ENCODE peak calls at places on chromosomes 16 and 17, in nine cellular contexts. One of them, this sample, is unnamed.

GRCh38 chr17:17742133-17742621 is 60.9 kb downstream of the RAI1 start:
- DNase-seq in fibroblast of gingiva: no peak
- DNase-seq in glutamatergic neuron: no peak
- DNase-seq in stimulated activated CD4-positive, alpha-beta T cell treated with anti-CD3 and anti-CD28 coated beads, Interleukin-1b, Interleukin-23, amount 100 ng/mL, for 1 hour: no peak
- DNase-seq in HT-29: no peak
- DNase-seq in T follicular helper cell: no peak
- DNase-seq in activated effector memory CD4-positive, alpha-beta T cell treated with Interleukin-2 at 50 U/mL for 16 hours: no peak
- DNase-seq in Calu3: no peak
- DNase-seq in lung: no peak
- DNase-seq in this sample: no peak

GRCh38 chr16:66493490-66494401 is 56.2 kb downstream of the TK2 start:
- DNase-seq in fibroblast of gingiva: no peak
- DNase-seq in glutamatergic neuron: no peak
- DNase-seq in stimulated activated CD4-positive, alpha-beta T cell treated with anti-CD3 and anti-CD28 coated beads, Interleukin-1b, Interleukin-23, amount 100 ng/mL, for 1 hour: no peak
- DNase-seq in HT-29: no peak
- DNase-seq in T follicular helper cell: no peak
- DNase-seq in activated effector memory CD4-positive, alpha-beta T cell treated with Interleukin-2 at 50 U/mL for 16 hours: no peak
- DNase-seq in Calu3: no peak
- DNase-seq in lung: no peak
- DNase-seq in this sample: no peak

GRCh38 chr16:64290461-64290860 is 831.4 kb downstream of the CDH11 start:
- DNase-seq in fibroblast of gingiva: no peak
- DNase-seq in glutamatergic neuron: no peak
- DNase-seq in stimulated activated CD4-positive, alpha-beta T cell treated with anti-CD3 and anti-CD28 coated beads, Interleukin-1b, Interleukin-23, amount 100 ng/mL, for 1 hour: no peak
- DNase-seq in HT-29: no peak
- DNase-seq in T follicular helper cell: no peak
- DNase-seq in activated effector memory CD4-positive, alpha-beta T cell treated with Interleukin-2 at 50 U/mL for 16 hours: no peak
- DNase-seq in Calu3: no peak
- DNase-seq in lung: no peak
- DNase-seq in this sample: no peak

GRCh38 chr17:50908860-50909764 is 43.0 kb upstream of the TOB1 start:
- DNase-seq in fibroblast of gingiva: no peak
- DNase-seq in glutamatergic neuron: no peak
- DNase-seq in stimulated activated CD4-positive, alpha-beta T cell treated with anti-CD3 and anti-CD28 coated beads, Interleukin-1b, Interleukin-23, amount 100 ng/mL, for 1 hour: no peak
- DNase-seq in HT-29: no peak
- DNase-seq in T follicular helper cell: peak
- DNase-seq in activated effector memory CD4-positive, alpha-beta T cell treated with Interleukin-2 at 50 U/mL for 16 hours: peak
- DNase-seq in Calu3: peak
- DNase-seq in lung: peak
- DNase-seq in this sample: no peak

GRCh38 chr17:81466564-81467472 is 45.8 kb downstream of the ACTG1 start:
- DNase-seq in fibroblast of gingiva: no peak
- DNase-seq in glutamatergic neuron: peak
- DNase-seq in stimulated activated CD4-positive, alpha-beta T cell treated with anti-CD3 and anti-CD28 coated beads, Interleukin-1b, Interleukin-23, amount 100 ng/mL, for 1 hour: no peak
- DNase-seq in HT-29: no peak
- DNase-seq in T follicular helper cell: no peak
- DNase-seq in activated effector memory CD4-positive, alpha-beta T cell treated with Interleukin-2 at 50 U/mL for 16 hours: no peak
- DNase-seq in Calu3: no peak
- DNase-seq in lung: no peak
- DNase-seq in this sample: no peak

GRCh38 chr17:82324566-82325285 is 7.3 kb upstream of the CD7 start:
- DNase-seq in fibroblast of gingiva: no peak
- DNase-seq in glutamatergic neuron: peak
- DNase-seq in stimulated activated CD4-positive, alpha-beta T cell treated with anti-CD3 and anti-CD28 coated beads, Interleukin-1b, Interleukin-23, amount 100 ng/mL, for 1 hour: no peak
- DNase-seq in HT-29: peak
- DNase-seq in T follicular helper cell: no peak
- DNase-seq in activated effector memory CD4-positive, alpha-beta T cell treated with Interleukin-2 at 50 U/mL for 16 hours: no peak
- DNase-seq in Calu3: no peak
- DNase-seq in lung: no peak
- DNase-seq in this sample: no peak

GRCh38 chr17:3556905-3557767 is 476 bp downstream of the TRPV3 start:
- DNase-seq in fibroblast of gingiva: no peak
- DNase-seq in glutamatergic neuron: no peak
- DNase-seq in stimulated activated CD4-positive, alpha-beta T cell treated with anti-CD3 and anti-CD28 coated beads, Interleukin-1b, Interleukin-23, amount 100 ng/mL, for 1 hour: no peak
- DNase-seq in HT-29: peak
- DNase-seq in T follicular helper cell: no peak
- DNase-seq in activated effector memory CD4-positive, alpha-beta T cell treated with Interleukin-2 at 50 U/mL for 16 hours: no peak
- DNase-seq in Calu3: no peak
- DNase-seq in lung: no peak
- DNase-seq in this sample: no peak

GRCh38 chr16:89498839-89499238 is 8.5 kb upstream of the ANKRD11 start:
- DNase-seq in fibroblast of gingiva: no peak
- DNase-seq in glutamatergic neuron: no peak
- DNase-seq in stimulated activated CD4-positive, alpha-beta T cell treated with anti-CD3 and anti-CD28 coated beads, Interleukin-1b, Interleukin-23, amount 100 ng/mL, for 1 hour: no peak
- DNase-seq in HT-29: no peak
- DNase-seq in T follicular helper cell: no peak
- DNase-seq in activated effector memory CD4-positive, alpha-beta T cell treated with Interleukin-2 at 50 U/mL for 16 hours: no peak
- DNase-seq in Calu3: no peak
- DNase-seq in lung: no peak
- DNase-seq in this sample: no peak

GRCh38 chr17:57645950-57646686 is 99.0 kb downstream of the CCDC182 start:
- DNase-seq in fibroblast of gingiva: no peak
- DNase-seq in glutamatergic neuron: no peak
- DNase-seq in stimulated activated CD4-positive, alpha-beta T cell treated with anti-CD3 and anti-CD28 coated beads, Interleukin-1b, Interleukin-23, amount 100 ng/mL, for 1 hour: no peak
- DNase-seq in HT-29: no peak
- DNase-seq in T follicular helper cell: no peak
- DNase-seq in activated effector memory CD4-positive, alpha-beta T cell treated with Interleukin-2 at 50 U/mL for 16 hours: no peak
- DNase-seq in Calu3: no peak
- DNase-seq in lung: no peak
- DNase-seq in this sample: no peak

GRCh38 chr17:57989011-57989345 is 924 bp upstream of the VEZF1 start:
- DNase-seq in fibroblast of gingiva: peak
- DNase-seq in glutamatergic neuron: no peak
- DNase-seq in stimulated activated CD4-positive, alpha-beta T cell treated with anti-CD3 and anti-CD28 coated beads, Interleukin-1b, Interleukin-23, amount 100 ng/mL, for 1 hour: no peak
- DNase-seq in HT-29: peak
- DNase-seq in T follicular helper cell: no peak
- DNase-seq in activated effector memory CD4-positive, alpha-beta T cell treated with Interleukin-2 at 50 U/mL for 16 hours: no peak
- DNase-seq in Calu3: peak
- DNase-seq in lung: no peak
- DNase-seq in this sample: no peak

GRCh38 chr16:69112285-69113129 is 7.1 kb downstream of the HAS3 start:
- DNase-seq in fibroblast of gingiva: peak
- DNase-seq in glutamatergic neuron: peak
- DNase-seq in stimulated activated CD4-positive, alpha-beta T cell treated with anti-CD3 and anti-CD28 coated beads, Interleukin-1b, Interleukin-23, amount 100 ng/mL, for 1 hour: no peak
- DNase-seq in HT-29: peak
- DNase-seq in T follicular helper cell: no peak
- DNase-seq in activated effector memory CD4-positive, alpha-beta T cell treated with Interleukin-2 at 50 U/mL for 16 hours: peak
- DNase-seq in Calu3: peak
- DNase-seq in lung: peak
- DNase-seq in this sample: peak

GRCh38 chr17:36901506-36901905 is 35.8 kb upstream of the LHX1 start:
- DNase-seq in fibroblast of gingiva: no peak
- DNase-seq in glutamatergic neuron: no peak
- DNase-seq in stimulated activated CD4-positive, alpha-beta T cell treated with anti-CD3 and anti-CD28 coated beads, Interleukin-1b, Interleukin-23, amount 100 ng/mL, for 1 hour: no peak
- DNase-seq in HT-29: no peak
- DNase-seq in T follicular helper cell: no peak
- DNase-seq in activated effector memory CD4-positive, alpha-beta T cell treated with Interleukin-2 at 50 U/mL for 16 hours: no peak
- DNase-seq in Calu3: peak
- DNase-seq in lung: no peak
- DNase-seq in this sample: no peak

GRCh38 chr16:50519602-50520001 is 28.6 kb upstream of the NKD1 start:
- DNase-seq in fibroblast of gingiva: no peak
- DNase-seq in glutamatergic neuron: no peak
- DNase-seq in stimulated activated CD4-positive, alpha-beta T cell treated with anti-CD3 and anti-CD28 coated beads, Interleukin-1b, Interleukin-23, amount 100 ng/mL, for 1 hour: no peak
- DNase-seq in HT-29: no peak
- DNase-seq in T follicular helper cell: no peak
- DNase-seq in activated effector memory CD4-positive, alpha-beta T cell treated with Interleukin-2 at 50 U/mL for 16 hours: no peak
- DNase-seq in Calu3: no peak
- DNase-seq in lung: no peak
- DNase-seq in this sample: no peak

GRCh38 chr17:13888043-13888442 is 181.3 kb upstream of the COX10 start:
- DNase-seq in fibroblast of gingiva: no peak
- DNase-seq in glutamatergic neuron: peak
- DNase-seq in stimulated activated CD4-positive, alpha-beta T cell treated with anti-CD3 and anti-CD28 coated beads, Interleukin-1b, Interleukin-23, amount 100 ng/mL, for 1 hour: no peak
- DNase-seq in HT-29: peak
- DNase-seq in T follicular helper cell: no peak
- DNase-seq in activated effector memory CD4-positive, alpha-beta T cell treated with Interleukin-2 at 50 U/mL for 16 hours: no peak
- DNase-seq in Calu3: no peak
- DNase-seq in lung: no peak
- DNase-seq in this sample: no peak

GRCh38 chr17:13601317-13601775 is 383 bp downstream of the HS3ST3A1 start:
- DNase-seq in fibroblast of gingiva: no peak
- DNase-seq in glutamatergic neuron: peak
- DNase-seq in stimulated activated CD4-positive, alpha-beta T cell treated with anti-CD3 and anti-CD28 coated beads, Interleukin-1b, Interleukin-23, amount 100 ng/mL, for 1 hour: no peak
- DNase-seq in HT-29: no peak
- DNase-seq in T follicular helper cell: no peak
- DNase-seq in activated effector memory CD4-positive, alpha-beta T cell treated with Interleukin-2 at 50 U/mL for 16 hours: no peak
- DNase-seq in Calu3: no peak
- DNase-seq in lung: no peak
- DNase-seq in this sample: peak

GRCh38 chr17:4635823-4636375 is 5.6 kb downstream of the ALOX15 start:
- DNase-seq in fibroblast of gingiva: no peak
- DNase-seq in glutamatergic neuron: no peak
- DNase-seq in stimulated activated CD4-positive, alpha-beta T cell treated with anti-CD3 and anti-CD28 coated beads, Interleukin-1b, Interleukin-23, amount 100 ng/mL, for 1 hour: no peak
- DNase-seq in HT-29: no peak
- DNase-seq in T follicular helper cell: no peak
- DNase-seq in activated effector memory CD4-positive, alpha-beta T cell treated with Interleukin-2 at 50 U/mL for 16 hours: no peak
- DNase-seq in Calu3: no peak
- DNase-seq in lung: no peak
- DNase-seq in this sample: no peak

GRCh38 chr17:7114875-7115614 is 423 bp upstream of the ASGR2 start:
- DNase-seq in fibroblast of gingiva: no peak
- DNase-seq in glutamatergic neuron: no peak
- DNase-seq in stimulated activated CD4-positive, alpha-beta T cell treated with anti-CD3 and anti-CD28 coated beads, Interleukin-1b, Interleukin-23, amount 100 ng/mL, for 1 hour: no peak
- DNase-seq in HT-29: no peak
- DNase-seq in T follicular helper cell: no peak
- DNase-seq in activated effector memory CD4-positive, alpha-beta T cell treated with Interleukin-2 at 50 U/mL for 16 hours: no peak
- DNase-seq in Calu3: no peak
- DNase-seq in lung: no peak
- DNase-seq in this sample: no peak

GRCh38 chr17:80361495-80362220 is 53.3 kb upstream of the ENDOV start:
- DNase-seq in fibroblast of gingiva: no peak
- DNase-seq in glutamatergic neuron: peak
- DNase-seq in stimulated activated CD4-positive, alpha-beta T cell treated with anti-CD3 and anti-CD28 coated beads, Interleukin-1b, Interleukin-23, amount 100 ng/mL, for 1 hour: no peak
- DNase-seq in HT-29: no peak
- DNase-seq in T follicular helper cell: no peak
- DNase-seq in activated effector memory CD4-positive, alpha-beta T cell treated with Interleukin-2 at 50 U/mL for 16 hours: no peak
- DNase-seq in Calu3: peak
- DNase-seq in lung: no peak
- DNase-seq in this sample: no peak

GRCh38 chr16:11757671-11758545 is 15.3 kb upstream of the TXNDC11 start:
- DNase-seq in fibroblast of gingiva: peak
- DNase-seq in glutamatergic neuron: no peak
- DNase-seq in stimulated activated CD4-positive, alpha-beta T cell treated with anti-CD3 and anti-CD28 coated beads, Interleukin-1b, Interleukin-23, amount 100 ng/mL, for 1 hour: no peak
- DNase-seq in HT-29: peak
- DNase-seq in T follicular helper cell: no peak
- DNase-seq in activated effector memory CD4-positive, alpha-beta T cell treated with Interleukin-2 at 50 U/mL for 16 hours: no peak
- DNase-seq in Calu3: peak
- DNase-seq in lung: no peak
- DNase-seq in this sample: no peak

GRCh38 chr16:3953728-3954410 is 73.4 kb upstream of the CREBBP start:
- DNase-seq in fibroblast of gingiva: no peak
- DNase-seq in glutamatergic neuron: no peak
- DNase-seq in stimulated activated CD4-positive, alpha-beta T cell treated with anti-CD3 and anti-CD28 coated beads, Interleukin-1b, Interleukin-23, amount 100 ng/mL, for 1 hour: no peak
- DNase-seq in HT-29: no peak
- DNase-seq in T follicular helper cell: no peak
- DNase-seq in activated effector memory CD4-positive, alpha-beta T cell treated with Interleukin-2 at 50 U/mL for 16 hours: no peak
- DNase-seq in Calu3: no peak
- DNase-seq in lung: no peak
- DNase-seq in this sample: no peak

GRCh38 chr16:66682271-66682670 is 14.3 kb downstream of the CMTM4 start:
- DNase-seq in fibroblast of gingiva: no peak
- DNase-seq in glutamatergic neuron: no peak
- DNase-seq in stimulated activated CD4-positive, alpha-beta T cell treated with anti-CD3 and anti-CD28 coated beads, Interleukin-1b, Interleukin-23, amount 100 ng/mL, for 1 hour: no peak
- DNase-seq in HT-29: no peak
- DNase-seq in T follicular helper cell: no peak
- DNase-seq in activated effector memory CD4-positive, alpha-beta T cell treated with Interleukin-2 at 50 U/mL for 16 hours: no peak
- DNase-seq in Calu3: no peak
- DNase-seq in lung: no peak
- DNase-seq in this sample: no peak

GRCh38 chr16:72858611-72859493 is 189.1 kb downstream of the ZFHX3 start:
- DNase-seq in fibroblast of gingiva: peak
- DNase-seq in glutamatergic neuron: no peak
- DNase-seq in stimulated activated CD4-positive, alpha-beta T cell treated with anti-CD3 and anti-CD28 coated beads, Interleukin-1b, Interleukin-23, amount 100 ng/mL, for 1 hour: no peak
- DNase-seq in HT-29: no peak
- DNase-seq in T follicular helper cell: no peak
- DNase-seq in activated effector memory CD4-positive, alpha-beta T cell treated with Interleukin-2 at 50 U/mL for 16 hours: no peak
- DNase-seq in Calu3: no peak
- DNase-seq in lung: no peak
- DNase-seq in this sample: no peak

GRCh38 chr16:275786-276232 is at the start of gene RGS11:
- DNase-seq in fibroblast of gingiva: no peak
- DNase-seq in glutamatergic neuron: no peak
- DNase-seq in stimulated activated CD4-positive, alpha-beta T cell treated with anti-CD3 and anti-CD28 coated beads, Interleukin-1b, Interleukin-23, amount 100 ng/mL, for 1 hour: no peak
- DNase-seq in HT-29: no peak
- DNase-seq in T follicular helper cell: no peak
- DNase-seq in activated effector memory CD4-positive, alpha-beta T cell treated with Interleukin-2 at 50 U/mL for 16 hours: no peak
- DNase-seq in Calu3: no peak
- DNase-seq in lung: no peak
- DNase-seq in this sample: no peak

GRCh38 chr16:86775401-86775985 is 197.1 kb downstream of the FOXL1 start:
- DNase-seq in fibroblast of gingiva: peak
- DNase-seq in glutamatergic neuron: peak
- DNase-seq in stimulated activated CD4-positive, alpha-beta T cell treated with anti-CD3 and anti-CD28 coated beads, Interleukin-1b, Interleukin-23, amount 100 ng/mL, for 1 hour: no peak
- DNase-seq in HT-29: no peak
- DNase-seq in T follicular helper cell: no peak
- DNase-seq in activated effector memory CD4-positive, alpha-beta T cell treated with Interleukin-2 at 50 U/mL for 16 hours: no peak
- DNase-seq in Calu3: no peak
- DNase-seq in lung: no peak
- DNase-seq in this sample: no peak

GRCh38 chr16:73047221-73047535 is 750 bp downstream of the ZFHX3 start:
- DNase-seq in fibroblast of gingiva: peak
- DNase-seq in glutamatergic neuron: no peak
- DNase-seq in stimulated activated CD4-positive, alpha-beta T cell treated with anti-CD3 and anti-CD28 coated beads, Interleukin-1b, Interleukin-23, amount 100 ng/mL, for 1 hour: no peak
- DNase-seq in HT-29: no peak
- DNase-seq in T follicular helper cell: no peak
- DNase-seq in activated effector memory CD4-positive, alpha-beta T cell treated with Interleukin-2 at 50 U/mL for 16 hours: no peak
- DNase-seq in Calu3: no peak
- DNase-seq in lung: no peak
- DNase-seq in this sample: no peak

GRCh38 chr16:70428178-70428998 is 10.5 kb downstream of the ST3GAL2 start:
- DNase-seq in fibroblast of gingiva: peak
- DNase-seq in glutamatergic neuron: peak
- DNase-seq in stimulated activated CD4-positive, alpha-beta T cell treated with anti-CD3 and anti-CD28 coated beads, Interleukin-1b, Interleukin-23, amount 100 ng/mL, for 1 hour: no peak
- DNase-seq in HT-29: peak
- DNase-seq in T follicular helper cell: no peak
- DNase-seq in activated effector memory CD4-positive, alpha-beta T cell treated with Interleukin-2 at 50 U/mL for 16 hours: no peak
- DNase-seq in Calu3: peak
- DNase-seq in lung: peak
- DNase-seq in this sample: no peak

This sample was measured in GM12891.